ENCODE peak calls at places on chromosomes 7 and 10, in nine cellular contexts. K is transverse colon, X is stomach, M is suprapubic skin, Q is A549, O is HepG2, B is H1, J is tibial nerve, P is K562. W is an unnamed sample.

GRCh38 chr7:151680810-151681209 is 161.1 kb upstream of the RHEB start:
- DNase-seq in O (no peak), K (peak), B (no peak), J (peak), M (no peak), Q (no peak), X (peak), P (no peak), W (no peak)

GRCh38 chr7:152365982-152366603 is 69.7 kb downstream of the KMT2C start:
- DNase-seq in J (no peak), O (no peak), X (no peak), P (no peak), Q (no peak), K (no peak), B (no peak), M (no peak), W (no peak)

GRCh38 chr10:76177945-76178344 is 746.5 kb downstream of the LRMDA start:
- DNase-seq in M (no peak), K (no peak), J (no peak), B (no peak), P (no peak), X (no peak), Q (no peak), O (no peak), W (no peak)

GRCh38 chr7:5545529-5545928 is 121.9 kb upstream of the TNRC18 start:
- DNase-seq in M (no peak), J (no peak), X (no peak), O (no peak), B (no peak), P (no peak), Q (no peak), K (no peak), W (no peak)

GRCh38 chr7:126578338-126578737 is 674.4 kb downstream of the GRM8 start:
- DNase-seq in J (no peak), K (no peak), Q (no peak), X (no peak), O (no peak), P (no peak), B (no peak), M (no peak), W (no peak)

GRCh38 chr10:19412531-19412930 is 363.9 kb downstream of the MALRD1 start:
- DNase-seq in Q (no peak), P (no peak), M (no peak), J (peak), K (no peak), X (no peak), B (no peak), O (peak), W (no peak)

GRCh38 chr7:88432321-88432720 is 125.6 kb upstream of the STEAP4 start:
- DNase-seq in K (no peak), M (no peak), O (no peak), P (no peak), X (no peak), Q (no peak), J (no peak), B (no peak), W (no peak)

GRCh38 chr10:133277277-133277992 is 767 bp upstream of the ADAM8 start:
- DNase-seq in K (no peak), J (no peak), B (no peak), P (no peak), X (no peak), O (no peak), Q (no peak), M (no peak), W (no peak)

GRCh38 chr7:98878365-98879197 is at the start of gene TRRAP:
- DNase-seq in X (peak), B (peak), O (peak), J (peak), P (peak), Q (peak), M (peak), K (peak), W (peak)

GRCh38 chr10:71736570-71737355 is 17.2 kb upstream of the C10orf105 start:
- DNase-seq in K (peak), B (no peak), J (no peak), Q (no peak), O (no peak), M (no peak), P (no peak), X (peak), W (no peak)

GRCh38 chr10:46285966-46286620 is 704 bp upstream of the ANTXRL start:
- DNase-seq in Q (no peak), M (peak), P (no peak), K (peak), B (no peak), O (no peak), X (no peak), J (no peak), W (no peak)

GRCh38 chr10:110947061-110947595 is 27.7 kb downstream of the SHOC2 start:
- DNase-seq in J (no peak), P (no peak), O (no peak), M (no peak), Q (no peak), X (no peak), B (no peak), K (no peak), W (no peak)

GRCh38 chr7:131104611-131105293 is 222.9 kb upstream of the MKLN1 start:
- DNase-seq in Q (no peak), O (no peak), K (no peak), J (no peak), P (no peak), B (no peak), M (no peak), X (no peak), W (no peak)

GRCh38 chr10:25899304-25899703 is 34.7 kb upstream of the MYO3A start:
- DNase-seq in B (no peak), P (no peak), O (no peak), Q (no peak), J (no peak), X (no peak), K (no peak), M (no peak), W (no peak)

GRCh38 chr7:7399707-7400106 is 136.0 kb downstream of the COL28A1 start:
- DNase-seq in P (no peak), J (no peak), O (no peak), M (no peak), B (no peak), K (no peak), X (peak), Q (no peak), W (no peak)

GRCh38 chr7:99224263-99224947 is 16.5 kb upstream of the KPNA7 start:
- DNase-seq in M (no peak), X (peak), Q (peak), B (no peak), O (peak), P (peak), K (peak), J (no peak), W (no peak)

GRCh38 chr7:89623018-89623672 is 531.1 kb upstream of the STEAP1 start:
- DNase-seq in K (no peak), O (peak), P (peak), X (no peak), M (no peak), Q (peak), J (peak), B (peak), W (peak)

GRCh38 chr10:132574783-132575319 is 37.3 kb downstream of the INPP5A start:
- DNase-seq in J (no peak), X (no peak), Q (no peak), O (no peak), P (no peak), B (no peak), K (no peak), M (peak), W (no peak)

GRCh38 chr10:14474656-14475055 is 143.9 kb upstream of the FRMD4A start:
- DNase-seq in X (no peak), J (no peak), B (no peak), O (no peak), P (no peak), K (no peak), M (no peak), Q (no peak), W (no peak)

GRCh38 chr7:154380771-154381170 is 328.6 kb downstream of the DPP6 start:
- DNase-seq in P (no peak), K (no peak), B (no peak), Q (no peak), M (no peak), J (no peak), O (no peak), X (no peak), W (no peak)

GRCh38 chr10:33336606-33337334 is 2.3 kb upstream of the NRP1 start:
- DNase-seq in J (peak), M (no peak), K (peak), O (no peak), Q (peak), B (peak), X (no peak), P (no peak), W (peak)

GRCh38 chr7:33873981-33874750 is 31.2 kb upstream of the BMPER start:
- DNase-seq in M (no peak), X (no peak), O (no peak), P (no peak), K (no peak), B (no peak), Q (peak), J (no peak), W (no peak)

GRCh38 chr7:138226001-138226476 is 149.8 kb downstream of the AKR1D1 start:
- DNase-seq in P (peak), Q (no peak), X (no peak), J (no peak), M (no peak), O (peak), B (no peak), K (no peak), W (no peak)

GRCh38 chr10:33735463-33735862 is 401.0 kb upstream of the NRP1 start:
- DNase-seq in M (no peak), B (no peak), X (no peak), J (no peak), Q (no peak), O (no peak), P (no peak), K (no peak), W (no peak)

GRCh38 chr7:129783097-129783919 is 169.5 kb downstream of the UBE2H start:
- DNase-seq in J (no peak), Q (no peak), P (no peak), M (no peak), X (no peak), K (no peak), B (no peak), O (no peak), W (no peak)

GRCh38 chr10:110600487-110601101 is 33.1 kb downstream of the SMC3 start:
- DNase-seq in J (no peak), M (no peak), B (no peak), X (no peak), P (peak), O (peak), K (no peak), Q (peak), W (no peak)

GRCh38 chr7:11329626-11330025 is 356.0 kb downstream of the PHF14 start:
- DNase-seq in M (no peak), O (no peak), B (no peak), K (no peak), P (no peak), X (no peak), J (no peak), Q (no peak), W (no peak)

GRCh38 chr7:47501406-47501805 is 80.5 kb downstream of the TNS3 start:
- DNase-seq in Q (no peak), K (no peak), M (no peak), B (no peak), J (no peak), P (no peak), O (no peak), X (no peak), W (peak)
- TF ChIP-seq EP300 in Q (no peak), K (no peak), M (no peak), B (no peak), J (no peak), P (no peak), O (no peak), X (no peak), W (no peak)

DNA sequence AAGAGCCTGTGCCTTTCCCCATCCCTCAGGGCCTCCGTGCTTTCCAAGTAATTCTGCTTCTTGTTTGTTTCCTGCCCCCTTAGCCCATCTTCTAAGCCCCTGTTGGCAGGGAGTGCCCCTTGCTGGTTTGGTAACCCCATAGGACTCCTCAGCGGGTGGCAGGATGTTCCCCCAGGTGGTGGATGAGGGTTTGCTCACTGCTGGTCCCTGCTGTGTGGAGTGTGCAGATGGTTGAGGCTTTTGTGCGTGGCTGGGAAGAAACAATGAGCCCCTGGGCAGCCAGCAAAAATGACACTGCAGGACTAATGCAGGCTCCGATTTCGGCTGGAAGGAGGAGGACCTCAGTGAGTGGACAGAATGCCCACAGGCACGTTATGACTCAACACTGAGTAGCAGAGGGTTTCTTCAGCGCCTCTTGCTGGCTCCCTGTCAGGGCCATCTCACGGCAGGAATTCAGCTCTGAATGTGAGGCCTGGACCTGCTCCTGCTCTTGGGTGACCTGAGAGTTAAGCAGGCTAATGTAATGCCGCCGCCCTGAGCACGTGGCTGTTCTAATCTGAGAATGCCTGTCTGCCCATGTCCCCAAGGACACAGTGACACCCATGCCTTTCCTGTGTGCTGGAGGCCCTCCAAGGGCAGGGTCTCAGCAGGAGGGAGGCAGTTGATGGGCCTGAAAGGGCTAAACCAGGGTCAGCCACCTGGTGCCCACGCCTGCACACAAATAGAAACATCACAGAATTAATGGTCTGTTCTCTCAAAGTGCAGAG is 16.6 kb downstream of the BAG3 start:
- DNase-seq in J (peak), P (peak), K (peak), B (no peak), X (peak), O (peak), M (no peak), Q (peak), W (peak)
- TF ChIP-seq POLR2A in J (no peak), P (no peak), K (no peak), B (no peak), X (no peak), O (no peak), M (no peak), Q (no peak), W (no peak)

DNA sequence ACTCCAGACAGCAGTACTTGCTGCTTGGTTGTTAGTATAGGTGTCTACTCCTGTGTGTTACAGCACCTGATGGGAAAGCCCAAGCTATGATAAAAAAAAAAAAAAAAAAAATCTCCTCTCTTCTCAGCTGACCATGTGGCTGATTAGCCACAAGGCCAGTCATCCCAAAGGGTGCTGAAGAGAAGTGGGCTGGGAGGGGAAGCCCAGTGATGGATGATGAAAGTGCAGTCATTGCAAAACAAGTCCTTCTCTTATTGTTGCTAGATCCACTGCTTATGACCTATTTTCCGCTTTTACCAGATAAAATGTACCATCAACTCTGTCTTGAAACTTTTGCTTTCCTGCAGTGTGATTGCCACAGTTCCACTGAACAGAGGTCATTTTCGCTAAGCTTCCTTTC is 1092.5 kb upstream of the C7orf33 start:
- DNase-seq in O (no peak), M (no peak), J (no peak), X (no peak), Q (no peak), K (no peak), B (no peak), P (no peak), W (no peak)
- TF ChIP-seq EP300 in O (no peak), M (no peak), J (no peak), X (no peak), Q (no peak), K (no peak), B (no peak), P (no peak), W (no peak)

DNA sequence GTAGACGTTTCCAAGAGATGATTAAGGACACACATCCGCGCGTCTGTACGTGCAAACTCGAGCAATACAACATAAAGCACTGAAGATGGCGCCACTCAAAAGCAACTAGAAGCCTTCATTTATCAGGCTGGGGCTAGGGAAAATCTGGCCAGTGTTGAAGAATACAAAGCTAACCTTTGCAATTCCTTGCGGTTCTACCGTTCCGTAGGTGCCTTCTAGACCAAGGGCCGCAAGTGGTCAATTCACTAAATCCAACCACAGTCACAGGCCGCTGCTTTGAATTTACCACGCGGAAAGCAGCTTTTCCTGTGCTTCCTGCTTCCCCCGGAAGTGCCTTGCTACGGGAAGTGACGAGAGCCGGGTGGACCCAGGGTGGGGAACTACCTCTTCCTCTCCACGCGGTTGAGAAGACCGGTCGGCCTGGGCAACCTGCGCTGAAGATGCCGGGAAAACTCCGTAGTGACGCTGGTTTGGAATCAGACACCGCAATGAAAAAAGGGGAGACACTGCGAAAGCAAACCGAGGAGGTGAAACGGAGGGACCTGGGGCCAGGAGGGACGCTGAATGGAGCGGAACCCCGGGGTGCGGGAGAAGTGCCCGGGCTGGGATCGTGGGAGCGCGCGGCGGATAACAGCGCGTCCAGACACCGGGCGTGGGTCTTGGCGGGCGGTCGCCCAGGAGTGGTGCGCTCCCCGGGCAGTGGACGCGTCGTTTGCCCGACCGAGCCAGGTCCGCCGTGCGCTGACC is at the start of gene DDX21:
- DNase-seq in X (peak), K (peak), Q (peak), O (peak), P (peak), B (peak), M (peak), J (peak), W (peak)
- TF ChIP-seq POLR2A in X (no peak), K (peak), Q (peak), O (peak), P (peak), B (peak), M (no peak), J (peak), W (peak)

GRCh38 chr7:29229056-29229455 is 34.5 kb downstream of the CHN2 start:
- DNase-seq in O (no peak), P (no peak), J (no peak), X (no peak), Q (no peak), M (no peak), K (no peak), B (no peak), W (no peak)
- TF ChIP-seq EP300 in O (no peak), P (no peak), J (no peak), X (no peak), Q (no peak), M (no peak), K (no peak), B (no peak), W (no peak)

DNA sequence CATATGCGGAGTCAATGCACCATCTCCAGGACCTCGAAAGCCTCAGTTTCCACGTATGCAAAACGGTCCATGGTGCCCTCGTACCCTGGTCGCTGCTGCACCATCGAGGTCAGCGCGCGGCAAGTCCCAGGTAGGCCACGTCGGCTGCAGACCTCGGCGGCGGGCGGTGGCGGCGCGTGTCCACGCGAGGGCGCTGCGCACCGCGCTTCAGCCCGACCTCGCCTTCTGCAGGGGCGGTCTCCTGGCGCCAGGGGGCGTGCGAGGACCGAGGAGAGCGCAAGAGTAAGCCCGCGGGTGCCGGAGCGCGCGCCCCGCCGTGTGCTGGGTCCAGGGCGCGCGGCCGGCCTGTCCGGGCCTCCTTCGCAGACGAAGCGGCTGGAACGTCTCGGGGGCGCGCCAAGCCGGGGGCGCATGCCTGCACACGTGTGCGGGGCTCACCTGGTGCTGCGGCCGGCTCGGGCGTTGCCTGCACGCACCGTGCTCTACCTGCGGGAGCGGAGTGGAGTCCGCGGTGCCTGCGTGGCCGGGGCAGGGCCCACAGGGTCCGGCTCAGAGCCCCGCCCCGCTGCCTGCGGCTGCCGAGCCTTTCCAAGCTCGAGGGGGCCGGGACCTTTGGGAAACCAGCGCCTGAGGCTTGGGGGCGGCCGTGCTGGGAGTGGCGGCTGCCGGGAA is 54.0 kb downstream of the GLRX3 start:
- DNase-seq in X (peak), Q (peak), J (peak), M (peak), P (no peak), K (peak), B (peak), O (peak), W (peak)
- TF ChIP-seq POLR2A in X (no peak), Q (no peak), J (no peak), M (no peak), P (no peak), K (no peak), B (no peak), O (no peak), W (no peak)

GRCh38 chr7:110607050-110607862 is 483.7 kb upstream of the LRRN3 start:
- DNase-seq in M (no peak), O (no peak), Q (no peak), P (no peak), K (no peak), B (no peak), J (no peak), X (no peak), W (no peak)
- TF ChIP-seq EP300 in M (no peak), O (no peak), Q (no peak), P (no peak), K (no peak), B (no peak), J (no peak), X (no peak), W (no peak)